ENCODE peak calls at places on chromosomes 11 and 22, in five cellular contexts. O is mucosa of gallbladder, M is WTC11, Y is KBM-7, W is T follicular helper cell. H is an unnamed sample.

GRCh38 chr11:46112961-46113617 is 8.2 kb downstream of the PHF21A start:
- DNase-seq in O (peak), M (no peak), Y (peak), W (peak), H (peak)

GRCh38 chr11:12137005-12137690 is 26.8 kb downstream of the MICAL2 start:
- DNase-seq in O (peak), M (no peak), Y (no peak), W (no peak), H (no peak)

GRCh38 chr22:42769574-42770447 is 49.1 kb upstream of the A4GALT start:
- DNase-seq in O (peak), M (no peak), Y (peak), W (no peak), H (peak)

GRCh38 chr11:46522682-46523281 is 71.0 kb downstream of the AMBRA1 start:
- DNase-seq in O (no peak), M (no peak), Y (no peak), W (no peak), H (no peak)

GRCh38 chr22:44648821-44649566 is 53.0 kb upstream of the PRR5 start:
- DNase-seq in O (peak), M (no peak), Y (no peak), W (no peak), H (no peak)

GRCh38 chr22:28172948-28173360 is 253.9 kb upstream of the PITPNB start:
- DNase-seq in O (no peak), M (no peak), Y (no peak), W (no peak), H (no peak)

GRCh38 chr11:96205460-96205809 is 137.6 kb downstream of the MAML2 start:
- DNase-seq in O (no peak), M (no peak), Y (no peak), W (no peak), H (no peak)

GRCh38 chr22:41197808-41198585 is 7.1 kb upstream of the L3MBTL2 start:
- DNase-seq in O (peak), M (peak), Y (peak), W (peak), H (no peak)

GRCh38 chr22:22691055-22691454 is 46.6 kb downstream of the GGTLC2 start:
- DNase-seq in O (no peak), M (no peak), Y (no peak), W (no peak), H (no peak)

GRCh38 chr11:125967515-125967914 is 21.7 kb downstream of the VSIG10L2 start:
- DNase-seq in O (no peak), M (no peak), Y (no peak), W (no peak), H (no peak)

GRCh38 chr22:20128902-20129746 is 2.5 kb upstream of the ZDHHC8 start:
- DNase-seq in O (no peak), M (peak), Y (peak), W (peak), H (peak)

GRCh38 chr11:18064450-18065048 is 18.5 kb upstream of the TPH1 start:
- DNase-seq in O (no peak), M (no peak), Y (no peak), W (no peak), H (no peak)

GRCh38 chr22:37043828-37044538 is 7.6 kb upstream of the KCTD17 start:
- DNase-seq in O (peak), M (peak), Y (peak), W (no peak), H (peak)

GRCh38 chr11:62547691-62548281 is 1.2 kb upstream of the AHNAK start:
- DNase-seq in O (no peak), M (no peak), Y (no peak), W (no peak), H (no peak)

GRCh38 chr22:39419096-39419495 is 19.5 kb downstream of the TAB1 start:
- DNase-seq in O (peak), M (no peak), Y (no peak), W (no peak), H (no peak)

GRCh38 chr11:577611-577894 is 1.3 kb downstream of the PHRF1 start:
- DNase-seq in O (no peak), M (no peak), Y (no peak), W (no peak), H (no peak)

GRCh38 chr22:41557401-41558240 is 3.2 kb upstream of the CSDC2 start:
- DNase-seq in O (peak), M (peak), Y (no peak), W (no peak), H (peak)

GRCh38 chr22:32578752-32579151 is 104.1 kb downstream of the FBXO7 start:
- DNase-seq in O (no peak), M (no peak), Y (no peak), W (no peak), H (no peak)

GRCh38 chr22:30324008-30324730 is 2.6 kb downstream of the TBC1D10A start:
- DNase-seq in O (no peak), M (no peak), Y (no peak), W (no peak), H (no peak)

GRCh38 chr11:90213322-90213721 is 9.5 kb downstream of the CHORDC1 start:
- DNase-seq in O (no peak), M (no peak), Y (no peak), W (no peak), H (no peak)